ENCODE peak calls at places on chromosomes 4 and X, in five cellular contexts. K is SK-N-SH, P is HepG2, U is HCT116, J is K562. N is an unnamed sample.

GRCh38 chr4:687048-687974 is 1.6 kb downstream of the SLC49A3 start:
- DNase-seq in U (peak), K (peak), J (peak), P (peak), N (no peak)

GRCh38 chrX:34350552-34350951 is 218.4 kb upstream of the FAM47A start:
- DNase-seq in U (no peak), P (no peak), J (no peak), K (no peak), N (no peak)

GRCh38 chr4:8746523-8747466 is 124.8 kb downstream of the HMX1 start:
- DNase-seq in J (no peak), U (no peak), P (no peak), K (no peak), N (no peak)

GRCh38 chr4:105280338-105280809 is 133.7 kb downstream of the TET2 start:
- DNase-seq in K (no peak), P (no peak), J (no peak), U (no peak), N (no peak)

GRCh38 chrX:2451456-2452316 is 49.1 kb downstream of the DHRSX start:
- DNase-seq in K (no peak), J (peak), P (no peak), U (peak), N (no peak)

GRCh38 chr4:1210241-1210841 is 38.0 kb upstream of the SPON2 start:
- DNase-seq in J (no peak), U (no peak), K (no peak), P (no peak), N (no peak)

GRCh38 chr4:126395661-126396060 is 1080.9 kb downstream of the FAT4 start:
- DNase-seq in J (no peak), U (no peak), P (no peak), K (no peak), N (no peak)

GRCh38 chrX:96982159-96982558 is 98.5 kb downstream of the RPA4 start:
- DNase-seq in J (no peak), U (no peak), P (no peak), K (no peak), N (no peak)

GRCh38 chr4:123624959-123625358 is 228.4 kb downstream of the SPRY1 start:
- DNase-seq in K (no peak), P (no peak), J (no peak), U (no peak), N (peak)

GRCh38 chr4:100504086-100504874 is 13.5 kb downstream of the EMCN start:
- DNase-seq in K (no peak), J (no peak), U (no peak), P (no peak), N (no peak)

GRCh38 chr4:140343303-140343702 is 30.1 kb upstream of the SCOC start:
- DNase-seq in J (no peak), K (no peak), U (peak), P (no peak), N (no peak)

GRCh38 chr4:118968813-118969212 is 80.2 kb downstream of the SYNPO2 start:
- DNase-seq in K (no peak), U (no peak), J (no peak), P (no peak), N (no peak)

GRCh38 chr4:105542032-105542431 is 10.4 kb upstream of the ARHGEF38 start:
- DNase-seq in U (no peak), J (no peak), P (no peak), K (no peak), N (no peak)

GRCh38 chr4:139825523-139826014 is 159.9 kb downstream of the MGST2 start:
- DNase-seq in J (no peak), U (no peak), K (peak), P (no peak), N (no peak)

GRCh38 chrX:123357941-123358340 is 173.9 kb downstream of the GRIA3 start:
- DNase-seq in U (no peak), K (no peak), P (no peak), J (no peak), N (peak)

GRCh38 chr4:58940167-58940566 is 1830.0 kb upstream of the IGFBP7 start:
- DNase-seq in J (no peak), U (no peak), P (no peak), K (no peak), N (no peak)

GRCh38 chrX:109826954-109827708 is 94.1 kb upstream of the ACSL4 start:
- DNase-seq in J (no peak), K (no peak), P (peak), U (no peak), N (no peak)

GRCh38 chr4:11467931-11468330 is 39.2 kb upstream of the HS3ST1 start:
- DNase-seq in P (no peak), U (no peak), K (no peak), J (no peak), N (no peak)

GRCh38 chr4:56424697-56425514 is 10.5 kb downstream of the PPAT start:
- DNase-seq in K (peak), P (no peak), U (no peak), J (peak), N (no peak)

GRCh38 chr4:26803462-26803861 is 57.2 kb upstream of the STIM2 start:
- DNase-seq in U (no peak), K (peak), P (no peak), J (no peak), N (no peak)

GRCh38 chr4:77617203-77617602 is 11.6 kb downstream of the CXCL13 start:
- DNase-seq in J (no peak), U (no peak), P (no peak), K (no peak), N (no peak)

GRCh38 chr4:74370912-74371311 is 6.0 kb downstream of the EREG start:
- DNase-seq in J (peak), K (peak), U (peak), P (peak), N (no peak)

GRCh38 chr4:139532951-139533350 is 23.1 kb downstream of the SETD7 start:
- DNase-seq in J (no peak), P (no peak), U (no peak), K (no peak), N (no peak)

GRCh38 chr4:129822708-129823504 is 727.0 kb downstream of the C4orf33 start:
- DNase-seq in J (no peak), P (no peak), K (no peak), U (peak), N (no peak)

GRCh38 chrX:12894074-12894691 is 12.2 kb upstream of the TLR8 start:
- DNase-seq in J (peak), P (peak), U (peak), K (peak), N (no peak)

GRCh38 chr4:161792991-161793390 is 370.8 kb downstream of the FSTL5 start:
- DNase-seq in K (no peak), J (no peak), U (no peak), P (no peak), N (no peak)

GRCh38 chr4:85867281-85867680 is 392.3 kb downstream of the ARHGAP24 start:
- DNase-seq in P (no peak), J (no peak), U (no peak), K (no peak), N (no peak)

GRCh38 chrX:80765226-80765625 is 44.5 kb downstream of the BRWD3 start:
- DNase-seq in P (peak), U (no peak), J (no peak), K (no peak), N (no peak)

GRCh38 chr4:47218631-47219030 is 187.3 kb downstream of the GABRB1 start:
- DNase-seq in K (no peak), P (no peak), J (no peak), U (no peak), N (no peak)

GRCh38 chrX:100798815-100799214 is 21.4 kb upstream of the CSTF2 start:
- DNase-seq in P (no peak), U (no peak), J (no peak), K (no peak), N (no peak)

GRCh38 chr4:139904406-139904805 is 238.8 kb downstream of the MGST2 start:
- DNase-seq in P (no peak), U (no peak), K (no peak), J (no peak), N (no peak)

GRCh38 chrX:27968891-27969290 is 12.4 kb downstream of the DCAF8L1 start:
- DNase-seq in J (no peak), U (no peak), P (no peak), K (no peak), N (no peak)
- TF ChIP-seq POLR2AphosphoS5 in J (no peak), U (no peak), P (no peak), K (no peak), N (no peak)

DNA sequence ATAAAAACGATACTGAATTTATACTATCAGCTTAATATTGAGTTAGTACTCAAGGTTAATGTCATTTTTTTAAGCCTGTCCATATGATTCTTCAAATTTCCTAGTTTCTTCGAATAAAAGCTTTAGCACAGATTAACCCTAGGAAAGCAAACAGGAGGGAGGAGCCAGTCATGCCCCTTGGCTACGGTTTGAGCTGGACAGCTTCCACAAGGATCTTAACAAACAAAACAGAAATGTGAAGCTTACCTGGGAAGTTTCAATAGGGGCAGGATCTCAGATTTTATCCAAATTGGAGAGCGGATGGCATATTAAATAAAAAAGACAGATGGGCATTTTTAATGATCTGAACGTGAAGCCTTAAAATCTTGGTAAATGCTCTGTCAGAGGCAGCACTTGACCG is 2.3 kb downstream of the NWD2 start:
- DNase-seq in U (no peak), P (no peak), K (no peak), J (no peak), N (no peak)
- TF ChIP-seq YY1 in U (no peak), P (no peak), K (no peak), J (no peak), N (no peak)

DNA sequence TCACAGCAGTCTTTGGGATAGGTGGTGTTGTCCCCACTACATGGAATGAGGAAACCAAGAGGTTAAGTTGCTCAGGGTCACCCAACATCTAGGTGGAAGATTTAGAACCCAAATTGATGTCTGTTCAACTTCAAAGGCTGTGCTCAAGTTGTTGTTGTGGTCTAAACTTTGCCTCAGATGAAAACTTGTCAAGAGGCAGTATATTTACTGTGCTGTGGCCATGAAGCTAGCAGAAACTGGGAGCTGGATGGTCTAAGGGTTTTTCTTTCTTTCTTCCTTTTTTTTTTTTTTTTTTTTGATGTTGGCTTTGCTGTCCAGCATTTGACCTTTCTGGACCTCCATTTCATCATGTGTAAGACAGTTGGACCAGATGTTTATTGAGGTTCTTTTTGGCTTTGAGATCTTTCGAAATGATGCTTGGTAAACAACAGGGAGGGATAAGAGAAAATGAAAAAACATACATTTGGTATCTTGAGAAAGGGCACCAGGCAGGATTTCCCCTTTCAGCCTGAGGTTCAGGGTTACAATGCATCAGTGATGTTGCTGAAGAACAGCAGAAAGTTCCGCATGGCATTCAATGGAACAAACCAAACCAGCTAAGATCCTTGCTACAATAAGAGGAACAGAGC is 166.2 kb upstream of the RPS6KA3 start:
- DNase-seq in U (no peak), P (peak), J (no peak), K (no peak), N (no peak)
- TF ChIP-seq REST in U (no peak), P (peak), J (no peak), K (no peak), N (no peak)

DNA sequence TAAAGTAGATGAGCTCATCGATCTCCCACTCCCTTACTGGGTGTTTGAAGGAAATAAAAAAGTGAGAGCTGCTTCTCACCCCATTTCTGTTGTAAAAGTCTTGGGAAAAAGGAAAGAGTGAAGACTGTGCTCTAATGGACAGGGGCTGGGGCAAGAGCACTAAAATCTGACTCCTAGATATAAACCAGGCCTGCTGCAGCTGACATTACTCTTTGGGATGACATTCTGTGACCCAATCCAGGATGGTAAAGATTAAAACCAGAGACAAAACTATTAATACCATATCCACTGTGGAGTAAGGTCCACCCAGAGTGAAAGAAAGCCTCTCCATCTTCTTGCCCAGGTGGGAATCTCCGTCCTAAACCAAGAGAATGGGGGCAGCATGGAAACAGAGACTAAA is 20.1 kb upstream of the NEUROG2 start:
- DNase-seq in P (no peak), U (no peak), K (no peak), J (no peak), N (no peak)
- TF ChIP-seq POLR2AphosphoS5 in P (no peak), U (no peak), K (no peak), J (no peak), N (no peak)

DNA sequence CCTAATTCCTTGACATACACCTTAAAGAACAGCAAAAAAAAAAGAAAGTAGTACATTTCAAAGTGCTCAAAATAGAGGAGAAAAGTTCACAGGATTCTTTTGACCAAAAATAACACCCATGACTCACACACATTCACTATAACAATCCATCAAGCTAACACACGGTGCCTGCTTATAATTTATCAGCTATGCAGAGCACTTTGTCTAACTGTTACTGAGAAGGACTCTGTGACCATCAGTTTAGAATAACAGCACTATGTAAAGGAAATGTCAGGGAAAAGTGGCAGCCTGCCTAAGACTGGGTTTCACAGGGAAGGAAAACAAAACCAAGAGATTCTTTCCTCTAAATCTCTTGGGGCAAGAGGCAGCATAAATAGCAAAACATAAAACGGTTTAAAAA is 54.8 kb downstream of the CCDC149 start:
- DNase-seq in K (no peak), P (no peak), U (no peak), J (no peak), N (no peak)
- TF ChIP-seq YY1 in K (no peak), P (no peak), U (no peak), J (no peak), N (no peak)